ENCODE peak calls at places on chromosomes 7 and 10, in seven cellular contexts. W is K562, M is GM12878, L is HepG2, E is GM12892, F is SK-N-SH, G is H1. N is an unnamed sample.

GRCh38 chr10:132102717-132103110 is 37.0 kb downstream of the JAKMIP3 start:
- DNase-seq in W (no peak), M (no peak), L (no peak), E (no peak), F (no peak), G (no peak), N (no peak)

GRCh38 chr7:685540-685939 is 41.0 kb upstream of the DNAAF5 start:
- DNase-seq in W (no peak), M (no peak), L (no peak), E (no peak), F (no peak), G (no peak), N (no peak)

GRCh38 chr7:27198871-27199801 is 755 bp downstream of the HOXA13 start:
- DNase-seq in W (no peak), M (no peak), L (no peak), E (no peak), F (peak; percentile 70), G (no peak), N (no peak)

GRCh38 chr10:12337973-12338372 is 11.4 kb upstream of the CAMK1D start:
- DNase-seq in W (no peak), M (no peak), L (no peak), E (no peak), F (no peak), G (no peak), N (no peak)

GRCh38 chr10:34885901-34886300 is 70.8 kb upstream of the PARD3 start:
- DNase-seq in W (no peak), M (no peak), L (no peak), E (no peak), F (no peak), G (no peak), N (no peak)

GRCh38 chr10:98748298-98748697 is 301.6 kb upstream of the HPS1 start:
- DNase-seq in W (peak; percentile 28), M (no peak), L (peak; percentile 30), E (no peak), F (peak; percentile 24), G (peak; percentile 2), N (peak; percentile 5)

GRCh38 chr7:2242541-2243482 is 786 bp downstream of the NUDT1 start:
- DNase-seq in W (no peak), M (no peak), L (peak; percentile 26), E (no peak), F (no peak), G (no peak), N (no peak)

GRCh38 chr10:78630944-78631838 is 437.6 kb upstream of the ZMIZ1 start:
- DNase-seq in W (no peak), M (no peak), L (no peak), E (no peak), F (no peak), G (no peak), N (no peak)

GRCh38 chr10:71795248-71795647 is 21.9 kb upstream of the VSIR start:
- DNase-seq in W (peak; percentile 77), M (no peak), L (no peak), E (no peak), F (no peak), G (no peak), N (no peak)

DNA sequence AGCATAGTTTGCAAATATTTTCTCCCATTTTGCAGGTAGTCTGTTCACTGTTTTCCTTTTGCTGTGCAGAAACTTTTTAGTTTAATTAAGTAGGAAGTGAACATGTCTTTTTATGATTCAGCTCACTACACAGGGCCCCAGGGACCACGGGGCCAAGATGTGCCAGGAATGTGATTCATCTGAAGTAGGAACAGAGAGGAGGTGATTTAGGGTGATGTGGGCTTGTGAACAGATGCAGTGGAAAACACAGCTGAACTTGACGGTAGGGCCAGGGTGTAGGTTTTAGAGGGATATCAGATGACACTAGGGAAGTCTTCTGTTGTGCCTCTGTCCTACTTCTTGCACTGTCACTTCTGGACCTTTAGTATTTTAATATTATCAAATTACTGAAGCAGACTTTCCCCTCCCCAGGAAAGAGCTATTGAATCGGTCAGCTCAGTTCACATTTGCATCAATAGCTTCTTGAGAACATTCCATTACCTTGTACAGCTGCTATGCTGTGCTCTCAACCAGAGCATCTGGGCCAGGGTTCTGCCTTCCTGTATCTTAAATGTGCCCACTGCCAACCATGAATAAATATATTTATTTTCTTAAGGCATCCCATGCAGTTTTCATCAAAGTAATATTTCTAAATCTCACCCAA is 96.9 kb downstream of the OSBPL3 start:
- DNase-seq in W (no peak), M (no peak), L (no peak), E (no peak), F (no peak), G (no peak), N (no peak)
- TF ChIP-seq TAF1 in W (no peak), M (no peak), L (no peak), E (no peak), F (no peak), G (no peak), N (no peak)

GRCh38 chr7:154928136-154929005 is 74.6 kb downstream of the PAXIP1 start:
- DNase-seq in W (peak; percentile 87), M (peak; percentile 99), L (peak; percentile 95), E (peak; percentile 41), F (peak; percentile 58), G (no peak), N (peak; percentile 47)
- TF ChIP-seq TAF1 in W (no peak), M (no peak), L (no peak), E (no peak), F (no peak), G (no peak), N (no peak)

GRCh38 chr10:75531571-75532031 is 100.2 kb downstream of the LRMDA start:
- DNase-seq in W (no peak), M (no peak), L (no peak), E (no peak), F (no peak), G (no peak), N (no peak)
- TF ChIP-seq TAF1 in W (no peak), M (no peak), L (no peak), E (no peak), F (no peak), G (no peak), N (no peak)

GRCh38 chr10:87695074-87695473 is 35.4 kb downstream of the PAPSS2 start:
- DNase-seq in W (no peak), M (no peak), L (no peak), E (no peak), F (no peak), G (no peak), N (no peak)

GRCh38 chr10:87694011-87694794 is 34.5 kb downstream of the PAPSS2 start:
- DNase-seq in W (no peak), M (no peak), L (no peak), E (no peak), F (no peak), G (no peak), N (no peak)

GRCh38 chr10:87700031-87700796 is 40.5 kb downstream of the PAPSS2 start:
- DNase-seq in W (no peak), M (no peak), L (no peak), E (no peak), F (no peak), G (no peak), N (no peak)

GRCh38 chr10:87692956-87693484 is 33.3 kb downstream of the PAPSS2 start:
- DNase-seq in W (no peak), M (no peak), L (no peak), E (no peak), F (no peak), G (no peak), N (no peak)

DNA sequence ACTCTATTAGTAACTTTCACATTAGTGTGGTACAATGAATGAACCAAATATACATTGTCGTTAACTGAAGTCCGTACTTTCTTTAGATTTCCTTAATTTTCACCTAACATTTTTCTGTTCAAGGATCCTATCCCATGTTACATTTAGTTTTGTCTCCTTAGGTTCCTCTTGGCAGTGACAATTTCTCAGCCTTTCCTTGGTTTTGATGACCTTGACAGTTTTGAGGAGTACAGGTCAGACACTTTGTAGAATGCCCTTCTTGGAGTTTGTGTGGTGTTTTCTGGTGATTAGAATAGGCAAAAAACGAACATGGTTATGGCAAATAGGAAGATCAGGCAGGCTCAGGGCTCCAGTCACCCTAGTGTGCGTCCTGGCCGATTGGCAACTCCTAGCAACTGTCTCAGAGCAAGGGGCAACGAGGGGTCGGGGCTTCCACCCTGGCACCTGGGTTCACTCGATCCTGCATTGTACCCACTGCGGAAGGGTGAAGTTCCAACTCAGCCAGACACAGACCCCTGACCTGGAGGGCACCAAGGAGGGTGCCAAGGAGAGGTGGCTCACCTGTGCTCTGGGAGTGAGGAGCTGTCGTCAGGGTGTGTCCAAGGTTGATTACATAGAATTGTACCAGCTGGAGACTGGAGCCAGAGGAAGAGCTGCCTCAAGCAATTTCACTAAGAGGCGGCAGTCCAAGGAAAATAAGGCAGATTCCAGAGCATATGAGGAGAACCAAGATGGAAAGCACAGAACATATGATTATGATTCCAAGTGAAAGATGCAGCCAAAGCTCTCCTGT is 37.4 kb downstream of the PAPSS2 start:
- DNase-seq in W (no peak), M (no peak), L (no peak), E (no peak), F (no peak), G (no peak), N (no peak)
- TF ChIP-seq TAF1 in W (no peak), M (no peak), L (no peak), E (no peak), F (no peak), G (no peak), N (no peak)

GRCh38 chr7:30285067-30285530 is 702 bp downstream of the ZNRF2 start:
- DNase-seq in W (peak; percentile 39), M (no peak), L (no peak), E (peak; percentile 19), F (peak; percentile 74), G (no peak), N (no peak)
- TF ChIP-seq TAF1 in W (peak; percentile 50), M (no peak), L (no peak), E (no peak), F (no peak), G (no peak), N (no peak)

DNA sequence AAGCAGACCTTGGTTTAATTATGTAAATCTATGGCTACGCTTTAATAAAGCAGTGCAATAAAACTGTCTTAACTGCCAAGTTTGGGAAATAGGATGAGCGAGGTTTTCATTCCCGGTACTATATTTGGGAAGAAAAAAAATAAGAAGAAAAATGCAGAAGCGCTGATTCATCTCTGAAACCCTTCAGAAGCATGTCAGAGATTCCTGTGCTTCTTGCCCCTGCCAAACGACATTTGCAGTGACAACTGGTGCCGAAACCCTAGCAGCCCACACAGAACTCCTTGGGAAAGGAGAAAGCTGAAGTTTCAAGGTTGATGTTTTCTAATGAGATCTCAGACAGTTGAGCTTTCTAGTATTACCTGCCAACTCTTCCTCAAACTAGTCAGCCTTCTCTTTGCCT is 380.7 kb downstream of the REEP3 start:
- DNase-seq in W (no peak), M (no peak), L (no peak), E (no peak), F (no peak), G (no peak), N (no peak)
- TF ChIP-seq TAF1 in W (no peak), M (no peak), L (no peak), E (no peak), F (no peak), G (no peak), N (no peak)

N was measured in GM12891.